ENCODE peak calls at places on chromosomes 6 and 20, in six cellular contexts. F is activated gamma-delta T cell, T is H7, E is AG09319, R is Peyer's patch, H is astrocyte of the hippocampus. M is an unnamed sample.

GRCh38 chr6:43966374-43966658 is 160.9 kb downstream of the MRPL14 start:
- DNase-seq in H (no peak), T (no peak), F (no peak), R (no peak), E (no peak), M (no peak)

GRCh38 chr20:31587545-31588389 is 17.3 kb upstream of the ID1 start:
- DNase-seq in F (no peak), T (peak), H (peak), E (no peak), R (peak), M (no peak)

GRCh38 chr20:41185013-41185757 is 47.8 kb downstream of the PLCG1 start:
- DNase-seq in T (no peak), E (no peak), R (no peak), F (no peak), H (no peak), M (no peak)

GRCh38 chr6:31131595-31131994 is 7.3 kb downstream of the PSORS1C2 start:
- DNase-seq in R (no peak), E (no peak), T (peak), F (no peak), H (no peak), M (no peak)

GRCh38 chr6:130518588-130518987 is 152.8 kb downstream of the TMEM200A start:
- DNase-seq in R (no peak), T (no peak), F (no peak), H (no peak), E (no peak), M (no peak)

GRCh38 chr6:14732845-14733757 is 512.8 kb upstream of the JARID2 start:
- DNase-seq in E (no peak), F (no peak), T (no peak), H (peak), R (no peak), M (no peak)

GRCh38 chr6:140773276-140773675 is 1359.4 kb upstream of the GJE1 start:
- DNase-seq in E (no peak), H (peak), T (no peak), R (no peak), F (no peak), M (no peak)

GRCh38 chr6:131117866-131118265 is 17.4 kb upstream of the AKAP7 start:
- DNase-seq in E (no peak), T (no peak), F (no peak), R (no peak), H (no peak), M (no peak)

GRCh38 chr20:44460795-44461141 is 14.9 kb upstream of the TTPAL start:
- DNase-seq in T (no peak), H (peak), F (no peak), E (peak), R (no peak), M (no peak)

GRCh38 chr6:148825492-148825891 is 78.7 kb downstream of the UST start:
- DNase-seq in F (no peak), H (no peak), R (no peak), T (no peak), E (no peak), M (no peak)

GRCh38 chr6:77502966-77503365 is 39.7 kb upstream of the HTR1B start:
- DNase-seq in E (no peak), F (no peak), H (peak), T (no peak), R (no peak), M (no peak)

GRCh38 chr20:4794846-4795245 is 73.1 kb downstream of the PRND start:
- DNase-seq in T (no peak), F (no peak), E (peak), H (peak), R (no peak), M (no peak)

GRCh38 chr6:30061766-30062458 is 847 bp downstream of the POLR1H start:
- DNase-seq in E (no peak), R (no peak), H (no peak), F (no peak), T (no peak), M (no peak)

GRCh38 chr20:38732981-38733380 is 8.7 kb downstream of the SLC32A1 start:
- DNase-seq in T (no peak), R (no peak), E (no peak), H (no peak), F (no peak), M (no peak)

GRCh38 chr20:51357543-51357942 is 185.0 kb downstream of the NFATC2 start:
- DNase-seq in R (no peak), F (no peak), E (no peak), T (no peak), H (no peak), M (no peak)